ENCODE peak calls at places on chromosome 3, in six cellular contexts. One of them, this sample, is unnamed.

GRCh38 chr3:89221913-89222312 is 114.5 kb downstream of the EPHA3 start:
- DNase-seq in WTC11: no peak
- DNase-seq in lower lobe of right lung: no peak
- DNase-seq in GM13977: no peak
- DNase-seq in uterus: no peak
- DNase-seq in neural progenitor cell: no peak
- DNase-seq in this sample: no peak

GRCh38 chr3:143158549-143158988 is 39.0 kb downstream of the CHST2 start:
- DNase-seq in WTC11: no peak
- DNase-seq in lower lobe of right lung: no peak
- DNase-seq in GM13977: peak; percentile 48
- DNase-seq in uterus: no peak
- DNase-seq in neural progenitor cell: no peak
- DNase-seq in this sample: peak; percentile 47

GRCh38 chr3:148735597-148735996 is 37.9 kb downstream of the AGTR1 start:
- DNase-seq in WTC11: no peak
- DNase-seq in lower lobe of right lung: no peak
- DNase-seq in GM13977: no peak
- DNase-seq in uterus: no peak
- DNase-seq in neural progenitor cell: no peak
- DNase-seq in this sample: no peak

GRCh38 chr3:197854596-197855343 is 63.7 kb downstream of the LRCH3 start:
- DNase-seq in WTC11: peak; percentile 74
- DNase-seq in lower lobe of right lung: no peak
- DNase-seq in GM13977: no peak
- DNase-seq in uterus: no peak
- DNase-seq in neural progenitor cell: peak; percentile 52
- DNase-seq in this sample: no peak

GRCh38 chr3:68352031-68352430 is 580.3 kb downstream of the TAFA4 start:
- DNase-seq in WTC11: no peak
- DNase-seq in lower lobe of right lung: no peak
- DNase-seq in GM13977: no peak
- DNase-seq in uterus: no peak
- DNase-seq in neural progenitor cell: no peak
- DNase-seq in this sample: no peak

GRCh38 chr3:171290680-171291079 is 169.5 kb downstream of the TNIK start:
- DNase-seq in WTC11: no peak
- DNase-seq in lower lobe of right lung: no peak
- DNase-seq in GM13977: no peak
- DNase-seq in uterus: no peak
- DNase-seq in neural progenitor cell: no peak
- DNase-seq in this sample: no peak

GRCh38 chr3:105967117-105967516 is 98.3 kb upstream of the CBLB start:
- DNase-seq in WTC11: no peak
- DNase-seq in lower lobe of right lung: no peak
- DNase-seq in GM13977: no peak
- DNase-seq in uterus: no peak
- DNase-seq in neural progenitor cell: no peak
- DNase-seq in this sample: no peak

GRCh38 chr3:11543948-11544387 is 99.7 kb downstream of the VGLL4 start:
- DNase-seq in WTC11: no peak
- DNase-seq in lower lobe of right lung: no peak
- DNase-seq in GM13977: no peak
- DNase-seq in uterus: no peak
- DNase-seq in neural progenitor cell: no peak
- DNase-seq in this sample: no peak

GRCh38 chr3:159418571-159419526 is 569.8 kb upstream of the IL12A start:
- DNase-seq in WTC11: no peak
- DNase-seq in lower lobe of right lung: no peak
- DNase-seq in GM13977: no peak
- DNase-seq in uterus: no peak
- DNase-seq in neural progenitor cell: no peak
- DNase-seq in this sample: no peak

GRCh38 chr3:159253860-159254259 is 452.0 kb downstream of the MFSD1 start:
- DNase-seq in WTC11: no peak
- DNase-seq in lower lobe of right lung: no peak
- DNase-seq in GM13977: no peak
- DNase-seq in uterus: no peak
- DNase-seq in neural progenitor cell: no peak
- DNase-seq in this sample: no peak

GRCh38 chr3:37680393-37680792 is 181.3 kb upstream of the CTDSPL start:
- DNase-seq in WTC11: no peak
- DNase-seq in lower lobe of right lung: no peak
- DNase-seq in GM13977: no peak
- DNase-seq in uterus: no peak
- DNase-seq in neural progenitor cell: no peak
- DNase-seq in this sample: no peak

GRCh38 chr3:154247806-154248480 is 76.3 kb downstream of the DHX36 start:
- DNase-seq in WTC11: no peak
- DNase-seq in lower lobe of right lung: no peak
- DNase-seq in GM13977: no peak
- DNase-seq in uterus: no peak
- DNase-seq in neural progenitor cell: peak; percentile 73
- DNase-seq in this sample: no peak

GRCh38 chr3:184039414-184039813 is 7.9 kb downstream of the HTR3D start:
- DNase-seq in WTC11: no peak
- DNase-seq in lower lobe of right lung: no peak
- DNase-seq in GM13977: no peak
- DNase-seq in uterus: no peak
- DNase-seq in neural progenitor cell: no peak
- DNase-seq in this sample: no peak

GRCh38 chr3:171266034-171266805 is 194.0 kb downstream of the TNIK start:
- DNase-seq in WTC11: no peak
- DNase-seq in lower lobe of right lung: no peak
- DNase-seq in GM13977: no peak
- DNase-seq in uterus: no peak
- DNase-seq in neural progenitor cell: no peak
- DNase-seq in this sample: no peak

GRCh38 chr3:37247398-37248114 is 73.2 kb upstream of the LRRFIP2 start:
- DNase-seq in WTC11: no peak
- DNase-seq in lower lobe of right lung: no peak
- DNase-seq in GM13977: no peak
- DNase-seq in uterus: no peak
- DNase-seq in neural progenitor cell: no peak
- DNase-seq in this sample: no peak

GRCh38 chr3:47847801-47848518 is 45.0 kb downstream of the DHX30 start:
- DNase-seq in WTC11: no peak
- DNase-seq in lower lobe of right lung: no peak
- DNase-seq in GM13977: no peak
- DNase-seq in uterus: no peak
- DNase-seq in neural progenitor cell: no peak
- DNase-seq in this sample: no peak

GRCh38 chr3:65030847-65031463 is 343.2 kb upstream of the ADAMTS9 start:
- DNase-seq in WTC11: no peak
- DNase-seq in lower lobe of right lung: no peak
- DNase-seq in GM13977: no peak
- DNase-seq in uterus: no peak
- DNase-seq in neural progenitor cell: no peak
- DNase-seq in this sample: no peak

GRCh38 chr3:171049831-171050444 is 23.4 kb upstream of the SLC2A2 start:
- DNase-seq in WTC11: peak; percentile 73
- DNase-seq in lower lobe of right lung: peak; percentile 56
- DNase-seq in GM13977: peak; percentile 53
- DNase-seq in uterus: no peak
- DNase-seq in neural progenitor cell: peak; percentile 79
- DNase-seq in this sample: peak; percentile 54

GRCh38 chr3:45711936-45712335 is 22.7 kb downstream of the SACM1L start:
- DNase-seq in WTC11: no peak
- DNase-seq in lower lobe of right lung: no peak
- DNase-seq in GM13977: no peak
- DNase-seq in uterus: no peak
- DNase-seq in neural progenitor cell: no peak
- DNase-seq in this sample: no peak

GRCh38 chr3:10315101-10315500 is 5.8 kb downstream of the SEC13 start:
- DNase-seq in WTC11: no peak
- DNase-seq in lower lobe of right lung: no peak
- DNase-seq in GM13977: no peak
- DNase-seq in uterus: no peak
- DNase-seq in neural progenitor cell: no peak
- DNase-seq in this sample: no peak

GRCh38 chr3:152853196-152853595 is 18.3 kb downstream of the P2RY1 start:
- DNase-seq in WTC11: no peak
- DNase-seq in lower lobe of right lung: no peak
- DNase-seq in GM13977: no peak
- DNase-seq in uterus: no peak
- DNase-seq in neural progenitor cell: no peak
- DNase-seq in this sample: no peak

GRCh38 chr3:53200501-53201189 is 39.6 kb downstream of the PRKCD start:
- DNase-seq in WTC11: no peak
- DNase-seq in lower lobe of right lung: no peak
- DNase-seq in GM13977: no peak
- DNase-seq in uterus: no peak
- DNase-seq in neural progenitor cell: no peak
- DNase-seq in this sample: no peak

GRCh38 chr3:53199834-53200233 is 38.8 kb downstream of the PRKCD start:
- DNase-seq in WTC11: no peak
- DNase-seq in lower lobe of right lung: no peak
- DNase-seq in GM13977: no peak
- DNase-seq in uterus: no peak
- DNase-seq in neural progenitor cell: no peak
- DNase-seq in this sample: no peak

GRCh38 chr3:53198996-53199395 is 38.0 kb downstream of the PRKCD start:
- DNase-seq in WTC11: no peak
- DNase-seq in lower lobe of right lung: no peak
- DNase-seq in GM13977: no peak
- DNase-seq in uterus: no peak
- DNase-seq in neural progenitor cell: no peak
- DNase-seq in this sample: no peak

GRCh38 chr3:53196575-53197407 is 35.8 kb downstream of the PRKCD start:
- DNase-seq in WTC11: peak; percentile 62
- DNase-seq in lower lobe of right lung: peak; percentile 67
- DNase-seq in GM13977: no peak
- DNase-seq in uterus: no peak
- DNase-seq in neural progenitor cell: peak; percentile 28
- DNase-seq in this sample: peak; percentile 53

GRCh38 chr3:53198256-53198977 is 37.4 kb downstream of the PRKCD start:
- DNase-seq in WTC11: no peak
- DNase-seq in lower lobe of right lung: no peak
- DNase-seq in GM13977: no peak
- DNase-seq in uterus: no peak
- DNase-seq in neural progenitor cell: peak; percentile 46
- DNase-seq in this sample: no peak
- TF ChIP-seq CTCF in WTC11: no peak
- TF ChIP-seq CTCF in lower lobe of right lung: no peak
- TF ChIP-seq CTCF in GM13977: no peak
- TF ChIP-seq CTCF in uterus: no peak
- TF ChIP-seq CTCF in neural progenitor cell: peak; percentile 40
- TF ChIP-seq CTCF in this sample: no peak

GRCh38 chr3:51984269-51984647 is 923 bp downstream of the ACY1 start:
- DNase-seq in WTC11: no peak
- DNase-seq in lower lobe of right lung: no peak
- DNase-seq in GM13977: no peak
- DNase-seq in uterus: no peak
- DNase-seq in neural progenitor cell: no peak
- DNase-seq in this sample: no peak

GRCh38 chr3:51980253-51980652 is 3.1 kb upstream of the ACY1 start:
- DNase-seq in WTC11: no peak
- DNase-seq in lower lobe of right lung: no peak
- DNase-seq in GM13977: no peak
- DNase-seq in uterus: no peak
- DNase-seq in neural progenitor cell: no peak
- DNase-seq in this sample: no peak

GRCh38 chr3:51983578-51984268 is 388 bp downstream of the ACY1 start:
- DNase-seq in WTC11: no peak
- DNase-seq in lower lobe of right lung: no peak
- DNase-seq in GM13977: peak; percentile 50
- DNase-seq in uterus: no peak
- DNase-seq in neural progenitor cell: no peak
- DNase-seq in this sample: no peak

GRCh38 chr3:51982838-51983577 is at the start of gene ACY1:
- DNase-seq in WTC11: peak; percentile 85
- DNase-seq in lower lobe of right lung: peak; percentile 93
- DNase-seq in GM13977: peak; percentile 98
- DNase-seq in uterus: peak; percentile 88
- DNase-seq in neural progenitor cell: peak; percentile 96
- DNase-seq in this sample: peak; percentile 95

DNA sequence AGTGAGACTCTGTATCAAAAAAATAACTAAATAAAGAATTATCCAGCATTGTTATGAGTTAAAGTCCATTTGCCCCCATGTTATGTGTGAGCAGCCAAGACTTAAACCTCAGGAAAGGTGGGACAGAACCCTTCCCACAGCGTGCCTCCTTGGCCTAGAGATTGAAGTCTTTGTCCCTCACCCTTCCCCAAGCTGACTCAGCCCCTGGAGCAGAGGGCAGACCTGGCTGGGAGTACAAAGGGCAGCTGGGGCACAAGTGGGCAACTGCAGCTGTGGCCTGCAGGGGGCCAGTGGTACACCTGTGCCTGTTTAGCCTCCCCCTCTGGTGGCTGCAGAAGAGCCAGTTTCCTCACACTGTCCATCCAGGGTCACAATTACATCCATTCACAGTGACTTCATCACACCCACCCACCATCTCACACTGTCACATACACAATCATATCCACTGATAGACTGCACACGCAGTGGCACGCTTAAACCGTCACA is 940 bp upstream of the ACY1 start:
- DNase-seq in WTC11: peak; percentile 66
- DNase-seq in lower lobe of right lung: no peak
- DNase-seq in GM13977: peak; percentile 85
- DNase-seq in uterus: no peak
- DNase-seq in neural progenitor cell: peak; percentile 68
- DNase-seq in this sample: peak; percentile 76
- TF ChIP-seq CTCF in WTC11: peak; percentile 55
- TF ChIP-seq CTCF in lower lobe of right lung: peak; percentile 51
- TF ChIP-seq CTCF in GM13977: peak; percentile 61
- TF ChIP-seq CTCF in uterus: no peak
- TF ChIP-seq CTCF in neural progenitor cell: peak; percentile 59
- TF ChIP-seq CTCF in this sample: peak; percentile 58

GRCh38 chr3:24829632-24830229 is 335.1 kb upstream of the THRB start:
- DNase-seq in WTC11: peak; percentile 33
- DNase-seq in lower lobe of right lung: peak; percentile 50
- DNase-seq in GM13977: peak; percentile 11
- DNase-seq in uterus: peak; percentile 13
- DNase-seq in neural progenitor cell: peak; percentile 72
- DNase-seq in this sample: no peak

GRCh38 chr3:24834442-24834841 is 339.8 kb upstream of the THRB start:
- DNase-seq in WTC11: no peak
- DNase-seq in lower lobe of right lung: no peak
- DNase-seq in GM13977: no peak
- DNase-seq in uterus: no peak
- DNase-seq in neural progenitor cell: no peak
- DNase-seq in this sample: no peak

GRCh38 chr3:24830230-24831152 is 335.8 kb upstream of the THRB start:
- DNase-seq in WTC11: peak; percentile 21
- DNase-seq in lower lobe of right lung: peak; percentile 47
- DNase-seq in GM13977: peak; percentile 11
- DNase-seq in uterus: peak; percentile 16
- DNase-seq in neural progenitor cell: peak; percentile 55
- DNase-seq in this sample: no peak

GRCh38 chr3:24832878-24833277 is 338.2 kb upstream of the THRB start:
- DNase-seq in WTC11: no peak
- DNase-seq in lower lobe of right lung: no peak
- DNase-seq in GM13977: no peak
- DNase-seq in uterus: no peak
- DNase-seq in neural progenitor cell: no peak
- DNase-seq in this sample: no peak

GRCh38 chr3:24829011-24829581 is 334.4 kb upstream of the THRB start:
- DNase-seq in WTC11: peak; percentile 53
- DNase-seq in lower lobe of right lung: peak; percentile 54
- DNase-seq in GM13977: peak; percentile 30
- DNase-seq in uterus: peak; percentile 36
- DNase-seq in neural progenitor cell: peak; percentile 78
- DNase-seq in this sample: peak; percentile 14
- TF ChIP-seq CTCF in WTC11: no peak
- TF ChIP-seq CTCF in lower lobe of right lung: no peak
- TF ChIP-seq CTCF in GM13977: no peak
- TF ChIP-seq CTCF in uterus: no peak
- TF ChIP-seq CTCF in neural progenitor cell: no peak
- TF ChIP-seq CTCF in this sample: no peak

GRCh38 chr3:189557824-189558223 is 73.4 kb upstream of the TP63 start:
- DNase-seq in WTC11: no peak
- DNase-seq in lower lobe of right lung: no peak
- DNase-seq in GM13977: no peak
- DNase-seq in uterus: no peak
- DNase-seq in neural progenitor cell: no peak
- DNase-seq in this sample: no peak
- TF ChIP-seq CTCF in WTC11: no peak
- TF ChIP-seq CTCF in lower lobe of right lung: no peak
- TF ChIP-seq CTCF in GM13977: no peak
- TF ChIP-seq CTCF in uterus: no peak
- TF ChIP-seq CTCF in neural progenitor cell: no peak
- TF ChIP-seq CTCF in this sample: no peak

This sample was measured in GM10248.